ENCODE peak calls at places on chromosome 6, in seven cellular contexts. E, A, Y, P, Z, G and W are unnamed samples.

GRCh38 chr6:5695260-5696245 is 311.2 kb downstream of the NRN1 start:
- DNase-seq in E (no peak), A (no peak), G (no peak), P (peak; percentile 98), Z (no peak), Y (peak; percentile 89), W (no peak)

GRCh38 chr6:76866091-76866490 is 597.2 kb downstream of the HTR1B start:
- DNase-seq in P (no peak), A (no peak), Z (no peak), Y (no peak), E (no peak), G (no peak), W (no peak)

GRCh38 chr6:25318589-25318988 is 39.4 kb downstream of the CARMIL1 start:
- DNase-seq in Z (no peak), E (peak; percentile 86), A (no peak), G (no peak), P (no peak), Y (no peak), W (no peak)

GRCh38 chr6:147560670-147561069 is 52.2 kb downstream of the SAMD5 start:
- DNase-seq in Z (no peak), A (no peak), E (no peak), G (no peak), P (no peak), Y (no peak), W (no peak)

GRCh38 chr6:112682088-112682487 is 335.0 kb downstream of the RFPL4B start:
- DNase-seq in E (no peak), G (no peak), Z (no peak), P (peak; percentile 23), Y (no peak), A (no peak), W (no peak)

GRCh38 chr6:10146723-10147451 is 268.0 kb downstream of the TFAP2A start:
- DNase-seq in G (peak; percentile 53), A (no peak), Y (peak; percentile 72), P (peak; percentile 81), Z (no peak), E (peak; percentile 6), W (no peak)

GRCh38 chr6:90233994-90234393 is 62.6 kb downstream of the BACH2 start:
- DNase-seq in P (no peak), Y (no peak), A (peak; percentile 46), E (no peak), G (no peak), Z (peak; percentile 36), W (peak; percentile 91)

GRCh38 chr6:56946368-56946767 is 8.5 kb upstream of the BEND6 start:
- DNase-seq in E (no peak), A (no peak), Y (peak; percentile 42), P (peak; percentile 60), Z (no peak), G (no peak), W (no peak)

GRCh38 chr6:52505726-52506501 is 70.9 kb downstream of the TRAM2 start:
- DNase-seq in Z (no peak), E (no peak), Y (no peak), A (no peak), P (no peak), G (no peak), W (no peak)

GRCh38 chr6:166019214-166019613 is 148.4 kb downstream of the TBXT start:
- DNase-seq in Z (no peak), P (peak; percentile 38), Y (no peak), G (no peak), E (no peak), A (no peak), W (no peak)

GRCh38 chr6:20464041-20464440 is 62.4 kb downstream of the E2F3 start:
- DNase-seq in Z (no peak), A (no peak), G (no peak), E (no peak), Y (no peak), P (no peak), W (no peak)

GRCh38 chr6:79071547-79071946 is 6.5 kb downstream of the PHIP start:
- DNase-seq in G (no peak), Y (no peak), E (no peak), P (no peak), Z (no peak), A (no peak), W (no peak)

GRCh38 chr6:117272032-117272866 is 6.9 kb downstream of the VGLL2 start:
- DNase-seq in Y (no peak), A (no peak), E (no peak), G (peak; percentile 33), P (peak; percentile 16), Z (no peak), W (no peak)

GRCh38 chr6:45965007-45965406 is 50.7 kb downstream of the CLIC5 start:
- DNase-seq in Y (peak; percentile 11), E (no peak), G (no peak), A (no peak), Z (no peak), P (peak; percentile 46), W (no peak)